ENCODE peak calls at places on chromosomes 12 and 14, in nine cellular contexts. D is progenitor cell of endocrine pancreas, Z is astrocyte, T is AG04450, A is neural progenitor cell, V is D721Med, F is fibroblast of the aortic adventitia, E is GM13977, R is HCT116. H is an unnamed sample.

GRCh38 chr12:41663487-41664258 is 475.6 kb downstream of the PDZRN4 start:
- DNase-seq in E (no peak), A (peak), F (no peak), V (no peak), T (no peak), D (no peak), Z (peak), R (peak), H (no peak)

GRCh38 chr12:3490848-3491382 is at the start of gene PRMT8:
- DNase-seq in R (no peak), T (no peak), E (peak), V (no peak), Z (no peak), A (peak), D (peak), F (no peak), H (no peak)

GRCh38 chr14:105168496-105168978 is at the start of gene JAG2:
- DNase-seq in D (no peak), F (peak), V (peak), R (no peak), E (peak), A (peak), T (no peak), Z (peak), H (peak)

GRCh38 chr14:84390010-84390409 is 1139.9 kb upstream of the FLRT2 start:
- DNase-seq in E (no peak), R (no peak), A (no peak), Z (peak), D (no peak), F (no peak), T (peak), V (no peak), H (no peak)

GRCh38 chr12:2813573-2814185 is 1.2 kb downstream of the ITFG2 start:
- DNase-seq in V (peak), Z (peak), T (no peak), F (peak), R (peak), D (no peak), E (peak), A (peak), H (peak)

GRCh38 chr12:32151552-32151951 is 44.9 kb downstream of the BICD1 start:
- DNase-seq in E (no peak), V (no peak), A (no peak), R (no peak), Z (no peak), D (no peak), F (no peak), T (no peak), H (no peak)

GRCh38 chr12:89421093-89421835 is 69.0 kb upstream of the DUSP6 start:
- DNase-seq in V (no peak), T (no peak), A (no peak), Z (no peak), F (no peak), E (no peak), D (no peak), R (no peak), H (no peak)

GRCh38 chr14:75411194-75411552 is 16.6 kb upstream of the JDP2 start:
- DNase-seq in R (no peak), V (no peak), Z (no peak), F (no peak), E (no peak), A (no peak), T (no peak), D (no peak), H (no peak)

GRCh38 chr12:106682594-106683234 is 91.8 kb upstream of the RIC8B start:
- DNase-seq in R (peak), D (no peak), F (peak), E (no peak), V (no peak), A (no peak), T (no peak), Z (peak), H (peak)

GRCh38 chr12:92608418-92609091 is 94.2 kb upstream of the PLEKHG7 start:
- DNase-seq in Z (peak), A (peak), V (no peak), R (peak), F (peak), E (peak), T (no peak), D (no peak), H (peak)

GRCh38 chr12:57765698-57766463 is 997 bp downstream of the CYP27B1 start:
- DNase-seq in T (no peak), V (no peak), D (no peak), R (no peak), A (no peak), Z (no peak), F (no peak), E (no peak), H (no peak)

GRCh38 chr14:68464716-68465115 is 328.2 kb downstream of the ZFP36L1 start:
- DNase-seq in F (peak), R (peak), V (no peak), Z (peak), A (no peak), T (no peak), D (no peak), E (no peak), H (no peak)

GRCh38 chr12:130437555-130438242 is 100.0 kb downstream of the PIWIL1 start:
- DNase-seq in E (no peak), D (no peak), Z (no peak), T (no peak), F (no peak), V (no peak), A (no peak), R (no peak), H (no peak)

GRCh38 chr12:96571101-96571862 is 81.9 kb downstream of the CFAP54 start:
- DNase-seq in A (no peak), R (no peak), V (no peak), D (no peak), Z (peak), F (no peak), T (no peak), E (peak), H (peak)

GRCh38 chr12:123944696-123945095 is 27.9 kb downstream of the CCDC92 start:
- DNase-seq in Z (no peak), F (no peak), A (no peak), T (no peak), D (no peak), E (no peak), V (no peak), R (no peak), H (no peak)

GRCh38 chr14:51576899-51577298 is 74.8 kb upstream of the FRMD6 start:
- DNase-seq in T (no peak), D (no peak), F (no peak), A (no peak), E (no peak), R (no peak), V (no peak), Z (peak), H (no peak)

GRCh38 chr12:121673013-121673441 is 3.6 kb upstream of the MORN3 start:
- DNase-seq in A (no peak), D (no peak), V (no peak), E (peak), T (no peak), Z (no peak), F (no peak), R (no peak), H (no peak)

GRCh38 chr14:26334288-26334687 is 263.5 kb downstream of the NOVA1 start:
- DNase-seq in T (no peak), E (no peak), R (no peak), F (no peak), D (no peak), Z (no peak), A (no peak), V (no peak), H (no peak)

GRCh38 chr14:103391048-103391447 is 5.8 kb downstream of the MARK3 start:
- DNase-seq in Z (peak), T (peak), E (peak), A (peak), R (peak), D (no peak), F (peak), V (peak), H (no peak)

GRCh38 chr12:131982041-131982440 is 32.3 kb downstream of the EP400 start:
- DNase-seq in E (no peak), V (no peak), F (no peak), T (no peak), A (no peak), Z (no peak), D (no peak), R (no peak), H (no peak)

GRCh38 chr12:131979606-131980005 is 29.9 kb downstream of the EP400 start:
- DNase-seq in D (no peak), R (no peak), F (no peak), Z (no peak), A (no peak), T (no peak), E (no peak), V (no peak), H (no peak)

GRCh38 chr12:131981388-131981787 is 31.6 kb downstream of the EP400 start:
- DNase-seq in R (no peak), A (no peak), E (no peak), Z (no peak), V (no peak), D (no peak), T (no peak), F (no peak), H (no peak)

GRCh38 chr12:131983026-131983425 is 33.3 kb downstream of the EP400 start:
- DNase-seq in V (no peak), T (no peak), R (no peak), F (no peak), A (no peak), E (no peak), D (no peak), Z (no peak), H (no peak)

GRCh38 chr12:131980263-131980662 is 30.5 kb downstream of the EP400 start:
- DNase-seq in V (no peak), T (no peak), A (no peak), R (no peak), F (peak), Z (no peak), D (no peak), E (no peak), H (no peak)
- TF ChIP-seq CTCF in V (no peak), T (no peak), A (no peak), R (peak), F (peak), Z (no peak), D (no peak), E (no peak), H (no peak)

GRCh38 chr12:39581592-39581991 is 38.0 kb downstream of the ABCD2 start:
- DNase-seq in D (no peak), V (no peak), A (no peak), F (no peak), R (peak), E (no peak), T (no peak), Z (no peak), H (no peak)
- TF ChIP-seq CTCF in D (no peak), V (no peak), A (no peak), F (no peak), R (no peak), E (no peak), T (no peak), Z (no peak), H (no peak)

DNA sequence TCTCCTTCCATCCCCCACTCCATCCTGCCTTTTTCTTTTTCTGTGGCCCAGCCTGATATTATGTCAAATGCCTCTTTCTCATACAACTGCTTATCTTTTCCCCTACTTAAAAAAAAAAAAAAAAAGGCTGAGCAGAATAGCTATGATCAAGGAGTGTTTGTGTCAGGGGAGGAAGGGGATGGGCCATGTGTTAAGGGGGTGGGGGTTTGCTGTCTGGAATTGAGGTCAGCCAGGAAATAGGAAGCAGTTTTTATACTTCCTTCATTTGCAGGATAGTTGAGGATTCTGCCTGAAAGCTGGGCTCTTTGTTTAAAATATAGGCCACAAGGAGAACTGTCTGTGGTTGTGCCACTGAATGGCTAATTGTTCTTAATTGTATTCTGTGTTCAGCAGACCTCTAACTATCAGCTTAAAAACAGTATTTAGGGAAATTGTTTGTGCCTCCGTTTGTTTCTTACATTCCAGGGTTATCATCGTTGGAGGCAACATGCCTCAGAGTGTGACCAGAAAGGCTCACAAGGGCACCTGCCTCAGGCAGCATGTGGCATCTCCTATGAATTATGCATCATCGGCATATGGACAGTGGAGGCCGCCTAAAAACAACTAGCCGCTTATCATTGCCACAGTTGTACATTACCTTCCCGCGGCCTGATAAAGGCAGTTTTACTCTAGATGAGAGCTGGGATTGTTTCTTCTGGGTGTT is 95.9 kb downstream of the SRGAP1 start:
- DNase-seq in V (no peak), A (no peak), E (no peak), F (no peak), D (no peak), R (no peak), T (no peak), Z (no peak), H (no peak)
- TF ChIP-seq CTCF in V (no peak), A (no peak), E (no peak), F (no peak), D (no peak), R (no peak), T (no peak), Z (no peak), H (no peak)

DNA sequence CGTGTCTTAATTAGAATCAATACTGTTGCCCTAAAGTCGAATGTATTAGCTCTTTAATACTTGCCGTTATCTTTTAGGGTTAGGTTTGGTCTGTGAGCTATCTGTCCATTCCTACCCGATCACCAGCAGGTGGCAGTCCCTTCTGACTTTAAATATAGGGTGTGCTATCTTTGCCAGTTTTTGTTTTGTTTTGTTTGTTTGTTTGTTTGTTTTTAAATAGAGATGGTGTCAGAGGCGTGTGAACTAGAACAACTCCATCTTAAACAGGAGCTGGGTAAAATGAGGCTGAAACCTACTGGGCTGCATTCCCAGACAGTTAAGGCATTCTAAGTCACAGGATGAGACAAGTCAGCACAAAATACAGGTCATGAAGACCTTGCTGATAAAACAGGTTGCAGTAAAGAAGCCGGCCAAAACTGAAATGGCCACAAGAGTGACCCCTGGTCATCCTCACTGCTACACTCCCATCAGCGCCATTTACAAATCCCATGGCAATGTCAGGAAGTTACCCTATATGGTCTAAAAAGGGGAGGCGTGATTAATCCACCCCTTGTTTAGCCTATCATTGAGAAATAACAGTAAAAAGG is 1.5 kb downstream of the ATF1 start:
- DNase-seq in V (no peak), E (peak), A (peak), R (no peak), F (peak), Z (no peak), D (no peak), T (no peak), H (peak)
- TF ChIP-seq CTCF in V (peak), E (peak), A (peak), R (peak), F (peak), Z (peak), D (peak), T (peak), H (peak)

DNA sequence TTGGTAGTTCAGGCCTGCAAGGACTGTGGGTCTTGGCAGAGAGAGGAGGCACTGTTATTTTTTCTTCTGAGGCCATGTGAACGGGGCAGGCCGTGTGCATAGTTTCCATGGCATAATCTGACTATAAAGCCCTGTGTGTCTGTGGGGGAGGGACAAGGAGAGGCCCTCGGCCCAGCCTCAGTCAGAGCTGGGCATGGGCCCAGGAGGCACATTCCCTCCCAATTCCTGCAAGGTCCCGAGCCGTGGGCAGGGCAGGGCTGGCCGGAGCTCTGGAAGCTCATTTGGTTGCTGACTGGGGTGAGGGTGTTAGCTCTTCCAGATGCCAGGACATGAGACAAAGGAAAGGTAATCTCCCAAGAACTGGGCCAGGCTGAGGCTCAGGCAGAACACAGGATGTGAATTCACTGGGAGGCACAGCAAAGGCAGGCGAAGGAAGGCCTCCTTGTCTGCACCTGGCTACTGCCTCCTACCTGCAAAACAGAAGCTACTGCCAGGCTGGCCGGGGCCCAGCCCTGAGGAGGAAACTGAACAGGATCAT is 22.0 kb upstream of the PLEKHG3 start:
- DNase-seq in E (no peak), V (no peak), Z (peak), R (no peak), A (no peak), F (peak), D (no peak), T (no peak), H (no peak)
- TF ChIP-seq CTCF in E (no peak), V (no peak), Z (no peak), R (peak), A (no peak), F (no peak), D (no peak), T (no peak), H (no peak)

DNA sequence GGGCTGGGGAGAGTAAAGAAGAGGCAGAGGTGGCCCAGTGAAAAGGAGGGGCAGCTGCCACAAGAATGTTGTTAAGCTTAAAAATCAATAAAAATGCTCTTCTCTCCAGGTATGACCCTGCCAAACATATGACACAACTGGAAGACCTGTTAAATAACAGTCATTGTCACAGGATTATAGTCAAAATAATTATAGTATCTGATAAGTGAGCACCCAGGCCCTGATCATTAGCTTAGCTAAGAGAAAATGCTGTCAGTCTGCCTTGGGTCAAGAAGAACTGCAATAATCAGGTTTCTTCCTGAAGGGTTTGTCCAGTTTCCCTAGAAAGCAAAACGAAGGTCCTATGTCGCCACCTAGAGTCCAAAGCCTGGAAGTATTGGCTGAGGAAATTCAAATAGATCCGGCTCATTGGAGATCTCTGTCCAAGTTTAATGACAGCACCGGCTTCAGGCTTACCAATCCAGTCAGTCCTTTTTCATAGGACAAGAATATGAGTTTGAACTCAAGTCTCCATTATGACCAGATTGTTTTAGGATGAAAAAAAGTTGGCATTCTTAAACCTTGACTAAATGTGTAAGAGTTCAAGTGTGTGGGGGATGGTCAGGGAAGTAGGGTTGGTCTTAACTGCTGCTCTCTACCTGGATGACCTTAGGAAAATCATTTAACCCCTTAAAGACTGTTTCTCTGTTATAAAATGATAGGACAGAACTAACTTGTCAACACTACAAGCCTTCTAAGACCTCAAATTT is 22.5 kb upstream of the NKX2-8 start:
- DNase-seq in Z (peak), V (no peak), D (peak), E (peak), F (peak), A (peak), R (peak), T (peak), H (peak)
- TF ChIP-seq CTCF in Z (peak), V (peak), D (peak), E (peak), F (peak), A (peak), R (peak), T (peak), H (peak)